ENCODE peak calls at places on chromosome 2, in eight cellular contexts. M is NCI-H510A treated with DMSO at 0.1 percent for 48 hours; H is NCI-H1417; D is CD8-positive, alpha-beta memory T cell; A is GM23338; V is LHCN-M2; U is ELR; X is posterior vena cava. P is an unnamed sample.

GRCh38 chr2:14565666-14566065 is 66.9 kb upstream of the LRATD1 start:
- DNase-seq in H (peak; percentile 21), A (no peak), D (no peak), V (no peak), U (no peak), M (no peak), X (no peak), P (no peak)

GRCh38 chr2:46315103-46315890 is 18.1 kb downstream of the EPAS1 start:
- DNase-seq in A (no peak), V (peak; percentile 90), D (no peak), X (peak; percentile 96), H (no peak), M (peak; percentile 27), U (peak; percentile 99), P (peak; percentile 75)

GRCh38 chr2:223943561-223944008 is 1.6 kb downstream of the WDFY1 start:
- DNase-seq in U (peak; percentile 83), X (peak; percentile 46), M (no peak), A (no peak), D (no peak), H (no peak), V (no peak), P (no peak)

GRCh38 chr2:183487316-183487715 is 363.1 kb downstream of the NUP35 start:
- DNase-seq in U (no peak), M (no peak), V (no peak), X (no peak), A (no peak), D (no peak), H (no peak), P (no peak)

GRCh38 chr2:70552501-70553333 is 909 bp downstream of the TGFA start:
- DNase-seq in M (peak; percentile 53), H (peak; percentile 44), A (peak; percentile 52), X (no peak), U (no peak), V (no peak), D (peak; percentile 31), P (no peak)

GRCh38 chr2:191675807-191676667 is 1.9 kb upstream of the NABP1 start:
- DNase-seq in X (peak; percentile 83), D (peak; percentile 79), A (peak; percentile 19), H (no peak), M (no peak), U (peak; percentile 46), V (no peak), P (no peak)

GRCh38 chr2:179340678-179341077 is 76.0 kb upstream of the SESTD1 start:
- DNase-seq in H (peak; percentile 8), D (no peak), A (peak; percentile 55), X (no peak), M (peak; percentile 92), V (peak; percentile 59), U (peak; percentile 32), P (no peak)

GRCh38 chr2:66228128-66228547 is 206.8 kb upstream of the MEIS1 start:
- DNase-seq in X (no peak), U (no peak), A (no peak), V (no peak), D (no peak), M (no peak), H (no peak), P (no peak)

P was measured in astrocyte of the cerebellum.